ENCODE peak calls at places on chromosomes 7 and 10, in seven cellular contexts. A, X, F, R, E, O and K are unnamed samples.
A peak's percentile ranks its signal among the peaks of the same experiment; 100 is the strongest.

GRCh38 chr10:60964257-60965235 is 20.6 kb upstream of the RHOBTB1 start:
- DNase-seq in R (peak; percentile 65), E (peak; percentile 91), A (peak; percentile 7), O (peak; percentile 74), X (peak; percentile 82), F (peak; percentile 66), K (peak; percentile 61)

GRCh38 chr7:21142081-21142480 is 285.8 kb upstream of the SP4 start:
- DNase-seq in O (no peak), A (no peak), E (no peak), X (no peak), F (no peak), R (no peak), K (no peak)

GRCh38 chr7:44797329-44798258 is 1.1 kb downstream of the PPIA start:
- DNase-seq in A (peak; percentile 71), R (peak; percentile 76), E (peak; percentile 88), X (peak; percentile 91), F (peak; percentile 93), O (peak; percentile 92), K (peak; percentile 96)

GRCh38 chr7:101237206-101238067 is at the start of gene CLDN15:
- DNase-seq in E (no peak), X (no peak), R (no peak), F (no peak), A (no peak), O (peak; percentile 79), K (no peak)

GRCh38 chr10:118564652-118565051 is 30.8 kb downstream of the PRLHR start:
- DNase-seq in A (no peak), E (peak; percentile 44), R (no peak), F (no peak), X (peak; percentile 72), O (no peak), K (no peak)

GRCh38 chr7:127854383-127854782 is 176.9 kb downstream of the LRRC4 start:
- DNase-seq in A (no peak), R (no peak), E (no peak), X (no peak), F (no peak), O (no peak), K (no peak)

GRCh38 chr7:136114966-136115762 is 138.0 kb upstream of the MTPN start:
- DNase-seq in R (peak; percentile 9), E (peak; percentile 33), A (no peak), O (no peak), X (peak; percentile 83), F (peak; percentile 79), K (peak; percentile 70)

GRCh38 chr10:35635576-35635975 is 6.5 kb downstream of the FZD8 start:
- DNase-seq in F (peak; percentile 67), E (peak; percentile 60), O (no peak), X (peak; percentile 83), R (peak; percentile 57), A (no peak), K (peak; percentile 52)

GRCh38 chr7:139784643-139785042 is 6.8 kb upstream of the HIPK2 start:
- DNase-seq in A (no peak), R (no peak), O (no peak), X (no peak), F (no peak), E (no peak), K (no peak)

GRCh38 chr7:68925241-68925640 is 673.0 kb upstream of the AUTS2 start:
- DNase-seq in A (no peak), F (peak; percentile 40), R (peak; percentile 35), X (no peak), E (no peak), O (no peak), K (no peak)

GRCh38 chr10:114320249-114321116 is 81.4 kb downstream of the VWA2 start:
- DNase-seq in E (no peak), O (no peak), A (no peak), X (peak; percentile 69), F (no peak), R (no peak), K (no peak)

GRCh38 chr7:122412441-122412840 is 107.9 kb upstream of the FEZF1 start:
- DNase-seq in X (peak; percentile 31), A (no peak), E (no peak), O (no peak), R (no peak), F (no peak), K (no peak)

GRCh38 chr7:80468931-80469714 is 42.7 kb downstream of the GNAT3 start:
- DNase-seq in X (no peak), A (no peak), E (peak; percentile 24), R (no peak), F (no peak), O (no peak), K (no peak)

GRCh38 chr10:79981673-79982485 is 33.0 kb upstream of the SFTPD start:
- DNase-seq in O (no peak), R (peak; percentile 69), X (peak; percentile 76), A (no peak), E (peak; percentile 3), F (peak; percentile 54), K (peak; percentile 73)

GRCh38 chr10:101766753-101767599 is 8.9 kb downstream of the FGF8 start:
- DNase-seq in F (no peak), X (no peak), O (no peak), R (no peak), A (no peak), E (no peak), K (no peak)

GRCh38 chr10:75853085-75853484 is 421.7 kb downstream of the LRMDA start:
- DNase-seq in X (no peak), O (no peak), E (no peak), R (no peak), F (no peak), A (no peak), K (no peak)

GRCh38 chr7:101125989-101126650 is 784 bp upstream of the SERPINE1 start:
- DNase-seq in F (peak; percentile 96), R (no peak), X (no peak), A (no peak), O (peak; percentile 82), E (peak; percentile 65), K (peak; percentile 67)

GRCh38 chr10:34954142-34954541 is 136.0 kb downstream of the CUL2 start:
- DNase-seq in R (peak; percentile 11), X (peak; percentile 54), F (peak; percentile 19), E (no peak), O (no peak), A (no peak), K (no peak)

GRCh38 chr10:79905322-79906314 is 43.3 kb downstream of the SFTPD start:
- DNase-seq in X (peak; percentile 12), R (no peak), F (peak; percentile 8), O (no peak), A (no peak), E (peak; percentile 30), K (peak; percentile 32)

GRCh38 chr7:103690576-103690975 is 244.6 kb upstream of the SLC26A5 start:
- DNase-seq in X (no peak), O (no peak), E (no peak), R (peak; percentile 35), F (no peak), A (no peak), K (no peak)

GRCh38 chr10:24432478-24433416 is 223.8 kb downstream of the KIAA1217 start:
- DNase-seq in X (no peak), F (no peak), E (no peak), A (no peak), O (no peak), R (no peak), K (peak; percentile 14)

GRCh38 chr7:47394751-47395252 is 187.1 kb downstream of the TNS3 start:
- DNase-seq in A (no peak), O (no peak), X (no peak), E (no peak), R (no peak), F (no peak), K (no peak)

GRCh38 chr10:128859738-128860386 is 607.2 kb upstream of the MGMT start:
- DNase-seq in R (no peak), E (no peak), X (peak; percentile 48), A (no peak), F (peak; percentile 30), O (peak; percentile 53), K (peak; percentile 53)

GRCh38 chr10:58299580-58299979 is 30.6 kb downstream of the CISD1 start:
- DNase-seq in F (peak; percentile 65), R (peak; percentile 62), X (peak; percentile 76), O (peak; percentile 74), A (peak; percentile 34), E (peak; percentile 47), K (peak; percentile 86)

GRCh38 chr10:60998932-60999331 is 54.9 kb upstream of the RHOBTB1 start:
- DNase-seq in O (no peak), F (peak; percentile 6), A (no peak), R (no peak), E (no peak), X (no peak), K (no peak)

GRCh38 chr10:76581685-76582084 is 1055.9 kb downstream of the KCNMA1 start:
- DNase-seq in F (no peak), E (no peak), O (no peak), A (no peak), X (no peak), R (peak; percentile 35), K (no peak)

GRCh38 chr7:1193593-1194424 is 33.8 kb upstream of the ZFAND2A start:
- DNase-seq in F (peak; percentile 85), O (no peak), A (peak; percentile 14), X (peak; percentile 22), E (peak; percentile 31), R (no peak), K (peak; percentile 81)

GRCh38 chr7:70486977-70487376 is 645.0 kb upstream of the GALNT17 start:
- DNase-seq in A (no peak), R (no peak), X (no peak), E (no peak), F (no peak), O (no peak), K (peak; percentile 79)

GRCh38 chr7:139949629-139950028 is 113.1 kb downstream of the PARP12 start:
- DNase-seq in A (no peak), E (no peak), O (no peak), R (no peak), X (no peak), F (no peak), K (no peak)

GRCh38 chr10:63543576-63543962 is 22.4 kb downstream of the REEP3 start:
- DNase-seq in F (no peak), R (no peak), E (no peak), O (no peak), A (no peak), X (no peak), K (no peak)